ENCODE peak calls at places on chromosome 16, in ten cellular contexts. J is IMR-90; V is nephron progenitor cell; G is brain pericyte; X is HS-5; M is stimulated activated CD8-positive, alpha-beta memory T cell treated with anti-CD3 and anti-CD28 coated beads, Interleukin-7, amount 100 ng/mL, for 1 hour; C is CD4-positive, CD25-positive, alpha-beta regulatory T cell; R is neural progenitor cell; A is HAP-1; I is glomerular endothelial cell. O is an unnamed sample.

GRCh38 chr16:71296584-71297133 is 7.5 kb upstream of the CMTR2 start:
- DNase-seq in I (no peak), C (no peak), R (no peak), X (no peak), M (no peak), G (no peak), J (no peak), V (no peak), A (no peak), O (no peak)

GRCh38 chr16:2142942-2143868 is 5.2 kb upstream of the RAB26 start:
- DNase-seq in R (no peak), G (no peak), V (no peak), X (no peak), I (no peak), A (no peak), J (no peak), C (no peak), M (no peak), O (no peak)

GRCh38 chr16:75138233-75138632 is 10.1 kb upstream of the ZFP1 start:
- DNase-seq in M (no peak), I (no peak), A (no peak), G (no peak), R (no peak), V (no peak), J (no peak), X (no peak), C (no peak), O (no peak)

GRCh38 chr16:970766-971581 is at the start of gene LMF1:
- DNase-seq in I (no peak), X (peak; percentile 39), J (peak; percentile 79), A (peak; percentile 76), M (peak; percentile 99), V (peak; percentile 99), G (peak; percentile 38), C (peak; percentile 92), R (peak; percentile 96), O (peak; percentile 97)

GRCh38 chr16:23182675-23183485 is at the start of gene SCNN1G:
- DNase-seq in A (no peak), I (no peak), M (no peak), C (no peak), G (no peak), X (no peak), J (no peak), V (peak; percentile 62), R (peak; percentile 55), O (peak; percentile 6)

GRCh38 chr16:46911038-46911437 is 26.9 kb downstream of the GPT2 start:
- DNase-seq in I (no peak), A (no peak), V (no peak), X (no peak), R (no peak), G (no peak), J (no peak), M (no peak), C (no peak), O (no peak)

GRCh38 chr16:83365166-83365565 is 442.6 kb upstream of the HSBP1 start:
- DNase-seq in J (peak; percentile 7), A (no peak), X (no peak), V (no peak), M (no peak), I (peak; percentile 68), C (no peak), G (no peak), R (no peak), O (no peak)

GRCh38 chr16:59971264-59971663 is 1237.1 kb upstream of the GOT2 start:
- DNase-seq in C (no peak), I (peak; percentile 29), G (no peak), V (no peak), A (no peak), M (no peak), X (peak; percentile 10), R (no peak), J (no peak), O (no peak)

GRCh38 chr16:73028263-73028662 is 19.7 kb downstream of the ZFHX3 start:
- DNase-seq in G (no peak), C (no peak), M (no peak), V (no peak), X (no peak), R (no peak), I (no peak), J (no peak), A (no peak), O (no peak)

GRCh38 chr16:26993988-26994387 is 72.7 kb upstream of the C16orf82 start:
- DNase-seq in V (no peak), R (no peak), C (no peak), M (no peak), A (no peak), J (peak; percentile 60), X (no peak), I (no peak), G (no peak), O (no peak)

GRCh38 chr16:82630219-82630618 is 3.5 kb downstream of the CDH13 start:
- DNase-seq in A (no peak), M (no peak), R (no peak), C (no peak), G (no peak), I (no peak), X (no peak), V (no peak), J (peak; percentile 68), O (no peak)

GRCh38 chr16:87845213-87845612 is 24.1 kb downstream of the SLC7A5 start:
- DNase-seq in C (no peak), G (no peak), V (no peak), A (no peak), R (no peak), X (no peak), I (no peak), M (no peak), J (no peak), O (no peak)

GRCh38 chr16:66874079-66874775 is 6.1 kb upstream of the PDP2 start:
- DNase-seq in V (no peak), M (no peak), A (no peak), C (no peak), I (no peak), X (no peak), G (no peak), R (no peak), J (peak; percentile 49), O (no peak)

GRCh38 chr16:86540894-86541293 is 14.1 kb downstream of the MTHFSD start:
- DNase-seq in M (no peak), C (no peak), V (no peak), G (no peak), A (no peak), R (no peak), X (no peak), I (no peak), J (no peak), O (no peak)

GRCh38 chr16:50781043-50781442 is 39.2 kb downstream of the CYLD start:
- DNase-seq in V (no peak), G (no peak), M (no peak), X (no peak), C (no peak), J (peak; percentile 8), A (no peak), R (peak; percentile 63), I (no peak), O (no peak)

GRCh38 chr16:8565498-8565897 is 24.8 kb downstream of the TMEM114 start:
- DNase-seq in M (no peak), I (no peak), C (no peak), G (no peak), V (peak; percentile 25), J (no peak), R (peak; percentile 22), A (no peak), X (no peak), O (no peak)

GRCh38 chr16:57795431-57795878 is 6.8 kb downstream of the KIFC3 start:
- DNase-seq in A (peak; percentile 36), G (no peak), M (no peak), X (no peak), J (peak; percentile 38), I (no peak), R (peak; percentile 78), V (peak; percentile 41), C (no peak), O (no peak)

GRCh38 chr16:798666-799065 is 1.9 kb downstream of the GNG13 start:
- DNase-seq in G (no peak), I (no peak), X (no peak), A (no peak), C (no peak), R (no peak), M (no peak), V (no peak), J (no peak), O (no peak)

GRCh38 chr16:85330694-85331188 is 218.5 kb upstream of the CIBAR2 start:
- DNase-seq in A (peak; percentile 87), V (peak; percentile 69), X (peak; percentile 15), G (peak; percentile 78), J (peak; percentile 86), I (peak; percentile 37), M (no peak), C (no peak), R (peak; percentile 90), O (no peak)

GRCh38 chr16:30053376-30054015 is 12.1 kb upstream of the ALDOA start:
- DNase-seq in I (no peak), J (peak; percentile 57), M (no peak), R (no peak), C (no peak), V (peak; percentile 24), G (no peak), X (no peak), A (no peak), O (no peak)

GRCh38 chr16:57754354-57755060 is 18.9 kb downstream of the KATNB1 start:
- DNase-seq in J (no peak), G (no peak), A (no peak), M (no peak), R (no peak), X (no peak), V (no peak), C (no peak), I (no peak), O (no peak)

GRCh38 chr16:65579050-65579449 is 457.2 kb upstream of the CDH11 start:
- DNase-seq in A (no peak), X (no peak), C (no peak), I (no peak), J (no peak), V (no peak), R (no peak), G (peak; percentile 33), M (no peak), O (no peak)

GRCh38 chr16:56874800-56875199 is 9.8 kb downstream of the SLC12A3 start:
- DNase-seq in G (no peak), X (no peak), R (no peak), V (no peak), M (no peak), C (no peak), J (peak; percentile 11), I (no peak), A (no peak), O (no peak)

GRCh38 chr16:87329436-87330256 is 12.5 kb upstream of the C16orf95 start:
- DNase-seq in M (no peak), J (no peak), G (no peak), X (no peak), I (no peak), V (no peak), A (no peak), R (no peak), C (no peak), O (no peak)

GRCh38 chr16:30698816-30699614 is at the start of gene SRCAP:
- DNase-seq in X (peak; percentile 73), A (peak; percentile 70), M (peak; percentile 61), V (peak; percentile 89), G (peak; percentile 40), R (peak; percentile 94), I (no peak), J (peak; percentile 64), C (peak; percentile 70), O (peak; percentile 87)

GRCh38 chr16:11229906-11230305 is 26.1 kb downstream of the SOCS1 start:
- DNase-seq in A (no peak), C (no peak), M (no peak), G (no peak), I (no peak), R (no peak), V (no peak), X (no peak), J (no peak), O (no peak)

GRCh38 chr16:17273142-17273561 is 197.6 kb downstream of the XYLT1 start:
- DNase-seq in I (no peak), J (peak; percentile 94), M (no peak), A (no peak), X (peak; percentile 73), G (no peak), V (no peak), C (no peak), R (no peak), O (no peak)

GRCh38 chr16:19717319-19717718 is 708 bp downstream of the KNOP1 start:
- DNase-seq in I (no peak), R (peak; percentile 76), X (no peak), V (no peak), G (no peak), C (no peak), J (peak; percentile 8), M (no peak), A (no peak), O (no peak)